ENCODE peak calls at places on chromosomes 5 and 9, in nine cellular contexts. B is endothelial cell; N is left lung; R is GM06990; P is kidney epithelial cell; E is naive thymus-derived CD4-positive, alpha-beta T cell; K is lung microvascular endothelial cell; Z is stromal cell of bone marrow; T is osteocyte. C is an unnamed sample.
A peak's percentile ranks its signal among the peaks of the same experiment; 100 is the strongest.

GRCh38 chr9:109538346-109538745 is 40.2 kb upstream of the PTPN3 start:
- DNase-seq in E (no peak), T (no peak), R (no peak), K (no peak), P (no peak), Z (no peak), B (no peak), N (no peak), C (no peak)

GRCh38 chr5:160357861-160358411 is 12.5 kb downstream of the C1QTNF2 start:
- DNase-seq in R (no peak), E (no peak), Z (no peak), T (no peak), B (no peak), N (no peak), P (no peak), K (no peak), C (no peak)

GRCh38 chr5:1860021-1860610 is 22.6 kb downstream of the IRX4 start:
- DNase-seq in P (no peak), T (no peak), Z (no peak), R (no peak), K (no peak), B (no peak), E (no peak), N (peak; percentile 63), C (no peak)

GRCh38 chr9:122158202-122158601 is 1.4 kb downstream of the NDUFA8 start:
- DNase-seq in N (no peak), B (peak; percentile 39), R (peak; percentile 9), P (no peak), E (peak; percentile 27), Z (no peak), T (no peak), K (peak; percentile 62), C (peak; percentile 70)

GRCh38 chr9:113509463-113509862 is 45.9 kb downstream of the RGS3 start:
- DNase-seq in R (no peak), P (no peak), E (no peak), T (no peak), Z (peak; percentile 48), N (no peak), K (no peak), B (no peak), C (no peak)

GRCh38 chr5:149125386-149125891 is 15.9 kb upstream of the ABLIM3 start:
- DNase-seq in R (no peak), E (no peak), P (no peak), N (no peak), Z (no peak), K (no peak), B (peak; percentile 50), T (no peak), C (no peak)

GRCh38 chr9:124366476-124367220 is 48.6 kb downstream of the PSMB7 start:
- DNase-seq in R (no peak), P (peak; percentile 21), T (no peak), K (no peak), N (no peak), E (no peak), B (no peak), Z (no peak), C (no peak)

GRCh38 chr9:126391713-126392661 is 65.4 kb downstream of the MVB12B start:
- DNase-seq in P (no peak), N (no peak), K (no peak), E (no peak), T (no peak), B (no peak), R (no peak), Z (no peak), C (no peak)

GRCh38 chr5:148913985-148914421 is 87.6 kb downstream of the ADRB2 start:
- DNase-seq in R (no peak), T (no peak), P (peak; percentile 70), K (no peak), B (no peak), Z (no peak), E (no peak), N (no peak), C (peak; percentile 61)

GRCh38 chr5:143401253-143401845 is 2.1 kb downstream of the NR3C1 start:
- DNase-seq in N (no peak), E (no peak), K (peak; percentile 6), P (no peak), R (no peak), Z (no peak), T (no peak), B (no peak), C (no peak)

GRCh38 chr5:109455598-109456096 is 45.9 kb upstream of the PJA2 start:
- DNase-seq in T (no peak), Z (peak; percentile 98), E (no peak), K (peak; percentile 84), N (no peak), B (no peak), R (peak; percentile 57), P (peak; percentile 92), C (peak; percentile 89)

GRCh38 chr9:18457498-18457897 is 16.5 kb upstream of the ADAMTSL1 start:
- DNase-seq in K (no peak), R (no peak), E (no peak), N (no peak), P (no peak), Z (no peak), B (no peak), T (no peak), C (no peak)

GRCh38 chr5:109997191-109997590 is 307.5 kb downstream of the MAN2A1 start:
- DNase-seq in B (no peak), N (no peak), P (peak; percentile 48), K (no peak), R (no peak), E (no peak), T (no peak), Z (no peak), C (no peak)

GRCh38 chr5:174843263-174844250 is 119.2 kb downstream of the MSX2 start:
- DNase-seq in P (no peak), K (no peak), R (no peak), E (no peak), B (no peak), T (no peak), N (no peak), Z (peak; percentile 19), C (peak; percentile 31)

C was measured in A673.